ENCODE peak calls at places on chromosomes 11 and 22, in nine cellular contexts. H is adrenal gland, G is OCI-LY7, Q is testis, Y is psoas muscle, V is MM.1S, S is heart left ventricle, L is A549, N is stomach. X is an unnamed sample. For H3K9me3, the result is how much of the 10 kb centered on the place peaks cover.

GRCh38 chr11:36075053-36075452 is 131.2 kb downstream of the LDLRAD3 start:
- DNase-seq in H (no peak), G (no peak), Q (no peak), Y (no peak), V (no peak), S (no peak), L (no peak), N (no peak), X (no peak)

GRCh38 chr11:125084761-125085231 is 21.7 kb downstream of the SLC37A2 start:
- DNase-seq in H (no peak), G (no peak), Q (no peak), Y (no peak), V (no peak), S (no peak), L (no peak), N (no peak), X (peak)

GRCh38 chr11:61091373-61092279 is 10.7 kb upstream of the CD5 start:
- DNase-seq in H (no peak), G (no peak), Q (no peak), Y (no peak), V (no peak), S (no peak), L (no peak), N (no peak), X (no peak)

GRCh38 chr11:34682822-34683221 is 61.9 kb downstream of the EHF start:
- DNase-seq in H (no peak), G (no peak), Q (no peak), Y (no peak), V (no peak), S (no peak), L (peak), N (no peak), X (no peak)

GRCh38 chr11:132402056-132402684 is 1031.8 kb downstream of the NTM start:
- DNase-seq in H (peak), G (no peak), Q (peak), Y (no peak), V (peak), S (peak), L (no peak), N (no peak), X (no peak)

GRCh38 chr22:38735465-38736256 is 20.1 kb downstream of the SUN2 start:
- DNase-seq in H (no peak), G (no peak), Q (no peak), Y (peak), V (peak), S (no peak), L (no peak), N (peak), X (no peak)

GRCh38 chr11:59152312-59152967 is 9.8 kb downstream of the FAM111A start:
- DNase-seq in H (no peak), G (no peak), Q (no peak), Y (no peak), V (peak), S (no peak), L (no peak), N (no peak), X (no peak)

GRCh38 chr11:66146940-66147339 is 76.9 kb downstream of the PACS1 start:
- DNase-seq in H (no peak), G (no peak), Q (no peak), Y (no peak), V (no peak), S (no peak), L (no peak), N (no peak), X (no peak)

GRCh38 chr22:17588606-17589005 is 25.3 kb downstream of the SLC25A18 start:
- DNase-seq in H (no peak), G (no peak), Q (no peak), Y (no peak), V (no peak), S (no peak), L (no peak), N (no peak), X (no peak)

GRCh38 chr11:2132874-2133480 is 6.2 kb downstream of the IGF2 start:
- DNase-seq in H (no peak), G (no peak), Q (no peak), Y (peak), V (no peak), S (no peak), L (no peak), N (no peak), X (no peak)

GRCh38 chr11:8698917-8699441 is 16.4 kb downstream of the RPL27A start:
- DNase-seq in H (peak), G (no peak), Q (no peak), Y (no peak), V (no peak), S (no peak), L (no peak), N (no peak), X (no peak)

GRCh38 chr22:19779011-19779421 is 18.4 kb downstream of the TBX1 start:
- DNase-seq in H (no peak), G (peak), Q (no peak), Y (peak), V (no peak), S (no peak), L (no peak), N (no peak), X (no peak)
- TF ChIP-seq CTCF in H (no peak), G (no peak), Q (no peak), Y (no peak), V (no peak), S (no peak), L (no peak), N (no peak), X (no peak)

DNA sequence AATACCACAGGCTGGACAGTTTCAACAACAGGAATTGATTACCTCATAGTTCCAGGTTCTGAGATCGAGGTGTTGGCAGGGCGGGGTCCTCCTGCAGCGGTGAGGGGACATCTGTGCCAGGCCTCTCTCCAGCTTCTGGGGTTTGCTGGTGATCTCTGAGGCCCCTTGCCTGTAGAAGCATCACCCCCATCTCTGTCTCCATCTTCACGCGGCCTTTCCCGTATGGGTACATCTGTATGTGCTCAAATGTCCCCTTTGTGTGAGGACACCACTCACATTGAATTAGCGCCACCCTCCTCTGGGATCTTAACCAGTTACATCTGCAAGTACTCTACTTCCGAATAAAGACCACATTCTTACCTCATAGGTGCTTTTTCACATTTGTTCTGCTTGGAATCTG is 1029.9 kb downstream of the BRD1 start:
- DNase-seq in H (no peak), G (no peak), Q (no peak), Y (no peak), V (no peak), S (no peak), L (no peak), N (no peak), X (no peak)
- H3K9me3 ChIP-seq in H (under half), G (under half), Q (under half), Y (under half), V (under half), S (under half), L (under half), N (under half), X (under half)

DNA sequence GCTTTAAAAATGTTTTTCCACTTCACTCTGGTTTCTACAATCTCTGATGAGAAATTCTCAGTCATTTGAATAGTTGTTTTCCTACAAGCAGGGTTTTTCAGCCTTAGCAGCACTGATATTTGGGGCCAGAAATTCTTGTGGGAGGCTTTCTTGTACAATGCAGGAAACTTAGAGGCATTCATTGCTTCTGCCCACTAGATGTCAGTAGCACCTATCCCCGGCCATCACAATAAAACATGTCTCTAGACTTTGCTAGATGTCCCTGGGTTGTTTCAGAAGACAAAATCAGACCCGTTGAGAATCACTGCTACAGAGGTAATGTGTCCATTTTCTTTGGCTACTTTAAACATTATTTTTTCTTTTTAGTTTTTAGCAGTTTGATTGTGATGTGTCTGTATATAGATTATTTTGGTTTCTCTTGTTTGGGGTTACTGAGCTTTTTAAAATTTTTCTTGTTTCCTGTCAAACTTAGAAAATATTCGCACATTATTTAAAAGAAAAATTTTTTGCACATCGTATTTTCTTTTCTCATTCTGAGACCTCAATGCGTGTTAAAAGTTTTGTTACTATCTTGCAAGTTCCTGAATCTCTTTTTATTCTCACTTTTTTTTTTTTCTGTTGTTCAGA is 60.8 kb upstream of the CCDC179 start:
- DNase-seq in H (peak), G (peak), Q (peak), Y (no peak), V (peak), S (no peak), L (peak), N (no peak), X (no peak)
- TF ChIP-seq CTCF in H (peak), G (peak), Q (no peak), Y (peak), V (peak), S (peak), L (peak), N (no peak), X (peak)

GRCh38 chr22:37062657-37063381 is 11.3 kb downstream of the KCTD17 start:
- DNase-seq in H (no peak), G (no peak), Q (no peak), Y (no peak), V (no peak), S (no peak), L (no peak), N (no peak), X (no peak)
- H3K9me3 ChIP-seq in H (under half), G (under half), Q (under half), Y (under half), V (under half), S (under half), L (under half), N (under half), X (under half)

DNA sequence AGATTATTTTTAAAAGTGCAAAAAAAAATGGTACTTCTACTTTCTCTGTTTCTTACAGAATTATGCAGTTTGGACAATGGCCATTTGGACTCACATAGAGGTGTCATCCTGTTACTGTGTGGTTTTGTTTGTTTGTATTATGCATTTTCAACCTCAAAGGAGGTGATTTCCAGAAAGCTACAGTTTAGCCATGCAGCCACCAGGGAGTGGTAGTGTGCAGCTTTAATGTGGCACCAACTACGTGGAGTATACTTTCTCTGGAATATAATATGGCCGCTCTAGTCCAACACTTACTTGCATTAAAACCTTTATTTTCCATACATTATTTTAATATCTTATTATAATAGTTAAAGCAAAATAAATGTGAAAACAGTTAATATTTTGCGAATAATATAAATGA is 469.9 kb upstream of the KIRREL3 start:
- DNase-seq in H (no peak), G (peak), Q (peak), Y (no peak), V (peak), S (no peak), L (no peak), N (no peak), X (no peak)
- TF ChIP-seq CTCF in H (no peak), G (peak), Q (peak), Y (no peak), V (peak), S (peak), L (no peak), N (no peak), X (peak)

GRCh38 chr22:49869855-49870712 is 16.4 kb downstream of the ZBED4 start:
- DNase-seq in H (no peak), G (no peak), Q (no peak), Y (no peak), V (no peak), S (no peak), L (no peak), N (no peak), X (no peak)

GRCh38 chr22:49873228-49873940 is 19.7 kb downstream of the ZBED4 start:
- DNase-seq in H (no peak), G (no peak), Q (no peak), Y (no peak), V (no peak), S (no peak), L (no peak), N (no peak), X (no peak)

GRCh38 chr22:49869091-49869830 is 15.6 kb downstream of the ZBED4 start:
- DNase-seq in H (no peak), G (no peak), Q (no peak), Y (no peak), V (no peak), S (no peak), L (no peak), N (no peak), X (no peak)

GRCh38 chr22:49871482-49871881 is 17.8 kb downstream of the ZBED4 start:
- DNase-seq in H (no peak), G (no peak), Q (peak), Y (no peak), V (no peak), S (no peak), L (no peak), N (no peak), X (no peak)

GRCh38 chr22:49872347-49872746 is 18.7 kb downstream of the ZBED4 start:
- DNase-seq in H (no peak), G (no peak), Q (no peak), Y (no peak), V (no peak), S (no peak), L (no peak), N (no peak), X (no peak)
- H3K9me3 ChIP-seq in H (under half), G (under half), Q (under half), Y (under half), V (under half), S (under half), L (under half), N (under half), X (under half)